ENCODE peak calls at places on chromosomes 11 and 22, in six cellular contexts. One of them, this sample, is unnamed.

GRCh38 chr11:2382927-2383822 is 6.1 kb downstream of the CD81 start:
- DNase-seq in WTC11: no peak
- DNase-seq in head of caudate nucleus: no peak
- DNase-seq in BJ: no peak
- DNase-seq in activated T-cell treated with anti-CD3 and anti-CD28 coated beads, Interleukin-2, amount 50 U/mL, for 72 hours: no peak
- DNase-seq in amniotic stem cell: no peak
- DNase-seq in this sample: peak; percentile 72

GRCh38 chr22:38270091-38270972 is 2.5 kb downstream of the TMEM184B start:
- DNase-seq in WTC11: no peak
- DNase-seq in head of caudate nucleus: peak; percentile 49
- DNase-seq in BJ: no peak
- DNase-seq in activated T-cell treated with anti-CD3 and anti-CD28 coated beads, Interleukin-2, amount 50 U/mL, for 72 hours: no peak
- DNase-seq in amniotic stem cell: no peak
- DNase-seq in this sample: no peak

GRCh38 chr11:118691926-118692830 is 12.7 kb upstream of the TREH start:
- DNase-seq in WTC11: peak; percentile 29
- DNase-seq in head of caudate nucleus: no peak
- DNase-seq in BJ: no peak
- DNase-seq in activated T-cell treated with anti-CD3 and anti-CD28 coated beads, Interleukin-2, amount 50 U/mL, for 72 hours: peak; percentile 60
- DNase-seq in amniotic stem cell: no peak
- DNase-seq in this sample: no peak

GRCh38 chr11:122556605-122557004 is 98.9 kb upstream of the UBASH3B start:
- DNase-seq in WTC11: peak; percentile 79
- DNase-seq in head of caudate nucleus: no peak
- DNase-seq in BJ: no peak
- DNase-seq in activated T-cell treated with anti-CD3 and anti-CD28 coated beads, Interleukin-2, amount 50 U/mL, for 72 hours: peak; percentile 25
- DNase-seq in amniotic stem cell: no peak
- DNase-seq in this sample: peak; percentile 59

GRCh38 chr11:126655807-126656128 is 300.3 kb downstream of the ST3GAL4 start:
- DNase-seq in WTC11: no peak
- DNase-seq in head of caudate nucleus: no peak
- DNase-seq in BJ: no peak
- DNase-seq in activated T-cell treated with anti-CD3 and anti-CD28 coated beads, Interleukin-2, amount 50 U/mL, for 72 hours: no peak
- DNase-seq in amniotic stem cell: no peak
- DNase-seq in this sample: no peak

GRCh38 chr11:12232819-12233601 is 122.6 kb downstream of the MICAL2 start:
- DNase-seq in WTC11: no peak
- DNase-seq in head of caudate nucleus: no peak
- DNase-seq in BJ: peak; percentile 76
- DNase-seq in activated T-cell treated with anti-CD3 and anti-CD28 coated beads, Interleukin-2, amount 50 U/mL, for 72 hours: no peak
- DNase-seq in amniotic stem cell: peak; percentile 55
- DNase-seq in this sample: no peak

GRCh38 chr22:28450109-28450508 is 229.5 kb downstream of the TTC28 start:
- DNase-seq in WTC11: no peak
- DNase-seq in head of caudate nucleus: no peak
- DNase-seq in BJ: no peak
- DNase-seq in activated T-cell treated with anti-CD3 and anti-CD28 coated beads, Interleukin-2, amount 50 U/mL, for 72 hours: no peak
- DNase-seq in amniotic stem cell: no peak
- DNase-seq in this sample: no peak

GRCh38 chr11:120317689-120318195 is 7.4 kb upstream of the TLCD5 start:
- DNase-seq in WTC11: no peak
- DNase-seq in head of caudate nucleus: no peak
- DNase-seq in BJ: no peak
- DNase-seq in activated T-cell treated with anti-CD3 and anti-CD28 coated beads, Interleukin-2, amount 50 U/mL, for 72 hours: no peak
- DNase-seq in amniotic stem cell: no peak
- DNase-seq in this sample: no peak

GRCh38 chr11:134659882-134660281 is 247.8 kb upstream of the B3GAT1 start:
- DNase-seq in WTC11: no peak
- DNase-seq in head of caudate nucleus: no peak
- DNase-seq in BJ: no peak
- DNase-seq in activated T-cell treated with anti-CD3 and anti-CD28 coated beads, Interleukin-2, amount 50 U/mL, for 72 hours: no peak
- DNase-seq in amniotic stem cell: no peak
- DNase-seq in this sample: peak; percentile 9

GRCh38 chr22:38481871-38482332 is 14.0 kb downstream of the KDELR3 start:
- DNase-seq in WTC11: no peak
- DNase-seq in head of caudate nucleus: no peak
- DNase-seq in BJ: no peak
- DNase-seq in activated T-cell treated with anti-CD3 and anti-CD28 coated beads, Interleukin-2, amount 50 U/mL, for 72 hours: no peak
- DNase-seq in amniotic stem cell: no peak
- DNase-seq in this sample: no peak

GRCh38 chr11:68312780-68313573 is 586 bp downstream of the LRP5 start:
- DNase-seq in WTC11: no peak
- DNase-seq in head of caudate nucleus: no peak
- DNase-seq in BJ: no peak
- DNase-seq in activated T-cell treated with anti-CD3 and anti-CD28 coated beads, Interleukin-2, amount 50 U/mL, for 72 hours: peak; percentile 28
- DNase-seq in amniotic stem cell: no peak
- DNase-seq in this sample: no peak

GRCh38 chr11:121082670-121083069 is 18.4 kb upstream of the TECTA start:
- DNase-seq in WTC11: peak; percentile 73
- DNase-seq in head of caudate nucleus: no peak
- DNase-seq in BJ: no peak
- DNase-seq in activated T-cell treated with anti-CD3 and anti-CD28 coated beads, Interleukin-2, amount 50 U/mL, for 72 hours: no peak
- DNase-seq in amniotic stem cell: no peak
- DNase-seq in this sample: no peak

GRCh38 chr22:33426451-33426850 is 368.3 kb upstream of the SYN3 start:
- DNase-seq in WTC11: no peak
- DNase-seq in head of caudate nucleus: no peak
- DNase-seq in BJ: no peak
- DNase-seq in activated T-cell treated with anti-CD3 and anti-CD28 coated beads, Interleukin-2, amount 50 U/mL, for 72 hours: no peak
- DNase-seq in amniotic stem cell: no peak
- DNase-seq in this sample: no peak

GRCh38 chr11:3867209-3868071 is 12.0 kb downstream of the STIM1 start:
- DNase-seq in WTC11: no peak
- DNase-seq in head of caudate nucleus: no peak
- DNase-seq in BJ: no peak
- DNase-seq in activated T-cell treated with anti-CD3 and anti-CD28 coated beads, Interleukin-2, amount 50 U/mL, for 72 hours: peak; percentile 48
- DNase-seq in amniotic stem cell: no peak
- DNase-seq in this sample: peak; percentile 58

GRCh38 chr11:83147895-83148294 is 9.0 kb upstream of the PCF11 start:
- DNase-seq in WTC11: no peak
- DNase-seq in head of caudate nucleus: peak; percentile 22
- DNase-seq in BJ: no peak
- DNase-seq in activated T-cell treated with anti-CD3 and anti-CD28 coated beads, Interleukin-2, amount 50 U/mL, for 72 hours: no peak
- DNase-seq in amniotic stem cell: no peak
- DNase-seq in this sample: no peak

GRCh38 chr11:47797633-47798032 is 30.5 kb upstream of the FNBP4 start:
- DNase-seq in WTC11: no peak
- DNase-seq in head of caudate nucleus: no peak
- DNase-seq in BJ: no peak
- DNase-seq in activated T-cell treated with anti-CD3 and anti-CD28 coated beads, Interleukin-2, amount 50 U/mL, for 72 hours: peak; percentile 65
- DNase-seq in amniotic stem cell: no peak
- DNase-seq in this sample: no peak

GRCh38 chr11:2569731-2570210 is 125.0 kb downstream of the KCNQ1 start:
- DNase-seq in WTC11: no peak
- DNase-seq in head of caudate nucleus: no peak
- DNase-seq in BJ: no peak
- DNase-seq in activated T-cell treated with anti-CD3 and anti-CD28 coated beads, Interleukin-2, amount 50 U/mL, for 72 hours: no peak
- DNase-seq in amniotic stem cell: no peak
- DNase-seq in this sample: no peak

GRCh38 chr11:127182586-127183203 is 182.1 kb upstream of the KIRREL3 start:
- DNase-seq in WTC11: no peak
- DNase-seq in head of caudate nucleus: no peak
- DNase-seq in BJ: no peak
- DNase-seq in activated T-cell treated with anti-CD3 and anti-CD28 coated beads, Interleukin-2, amount 50 U/mL, for 72 hours: no peak
- DNase-seq in amniotic stem cell: no peak
- DNase-seq in this sample: no peak

GRCh38 chr11:26079966-26080365 is 252.0 kb upstream of the ANO3 start:
- DNase-seq in WTC11: no peak
- DNase-seq in head of caudate nucleus: no peak
- DNase-seq in BJ: no peak
- DNase-seq in activated T-cell treated with anti-CD3 and anti-CD28 coated beads, Interleukin-2, amount 50 U/mL, for 72 hours: no peak
- DNase-seq in amniotic stem cell: no peak
- DNase-seq in this sample: no peak

GRCh38 chr11:32072872-32073661 is 17.8 kb upstream of the RCN1 start:
- DNase-seq in WTC11: peak; percentile 35
- DNase-seq in head of caudate nucleus: peak; percentile 18
- DNase-seq in BJ: no peak
- DNase-seq in activated T-cell treated with anti-CD3 and anti-CD28 coated beads, Interleukin-2, amount 50 U/mL, for 72 hours: no peak
- DNase-seq in amniotic stem cell: no peak
- DNase-seq in this sample: no peak